ENCODE peak calls at places on chromosomes 1 and 21, in nine cellular contexts. One of them, this sample, is unnamed.

GRCh38 chr21:44867999-44868700 is 5.3 kb downstream of the PTTG1IP start:
- DNase-seq in GM23338: no peak
- DNase-seq in hepatocyte: no peak
- DNase-seq in MM.1S: no peak
- DNase-seq in HCT116: no peak
- DNase-seq in GM23248: no peak
- DNase-seq in SK-N-SH: no peak
- DNase-seq in OCI-LY7: no peak
- DNase-seq in Karpas-422: no peak
- DNase-seq in this sample: no peak

GRCh38 chr1:168728452-168729404 is at the start of gene DPT:
- DNase-seq in GM23338: no peak
- DNase-seq in hepatocyte: peak; percentile 35
- DNase-seq in MM.1S: no peak
- DNase-seq in SK-N-SH: peak; percentile 44
- DNase-seq in HCT116: no peak
- DNase-seq in GM23248: peak; percentile 90
- DNase-seq in OCI-LY7: no peak
- DNase-seq in Karpas-422: no peak
- DNase-seq in this sample: no peak

GRCh38 chr1:109249654-109250401 is 489 bp downstream of the CELSR2 start:
- DNase-seq in hepatocyte: no peak
- DNase-seq in HCT116: no peak
- DNase-seq in GM23248: peak; percentile 45
- DNase-seq in SK-N-SH: peak; percentile 83
- DNase-seq in Karpas-422: no peak
- DNase-seq in OCI-LY7: no peak
- DNase-seq in MM.1S: no peak
- DNase-seq in GM23338: peak; percentile 51
- DNase-seq in this sample: no peak

GRCh38 chr1:168782731-168783130 is 53.7 kb upstream of the DPT start:
- DNase-seq in GM23338: no peak
- DNase-seq in MM.1S: no peak
- DNase-seq in GM23248: no peak
- DNase-seq in hepatocyte: no peak
- DNase-seq in Karpas-422: no peak
- DNase-seq in OCI-LY7: no peak
- DNase-seq in HCT116: no peak
- DNase-seq in SK-N-SH: no peak
- DNase-seq in this sample: no peak

GRCh38 chr1:176575991-176576390 is 113.0 kb downstream of the PAPPA2 start:
- DNase-seq in Karpas-422: no peak
- DNase-seq in SK-N-SH: no peak
- DNase-seq in MM.1S: no peak
- DNase-seq in OCI-LY7: no peak
- DNase-seq in GM23248: peak; percentile 40
- DNase-seq in hepatocyte: no peak
- DNase-seq in HCT116: no peak
- DNase-seq in GM23338: no peak
- DNase-seq in this sample: no peak

GRCh38 chr1:192474080-192474683 is 101.4 kb upstream of the RGS1 start:
- DNase-seq in SK-N-SH: peak; percentile 27
- DNase-seq in OCI-LY7: peak; percentile 64
- DNase-seq in HCT116: no peak
- DNase-seq in GM23338: peak; percentile 71
- DNase-seq in hepatocyte: peak; percentile 69
- DNase-seq in GM23248: peak; percentile 79
- DNase-seq in MM.1S: peak; percentile 67
- DNase-seq in Karpas-422: peak; percentile 84
- DNase-seq in this sample: peak; percentile 60

GRCh38 chr1:203462878-203463277 is 12.7 kb upstream of the PRELP start:
- DNase-seq in GM23248: peak; percentile 93
- DNase-seq in Karpas-422: no peak
- DNase-seq in GM23338: no peak
- DNase-seq in OCI-LY7: no peak
- DNase-seq in SK-N-SH: no peak
- DNase-seq in MM.1S: no peak
- DNase-seq in HCT116: no peak
- DNase-seq in hepatocyte: no peak
- DNase-seq in this sample: peak; percentile 56

GRCh38 chr1:51344276-51344601 is 13.9 kb upstream of the TTC39A start:
- DNase-seq in GM23338: no peak
- DNase-seq in OCI-LY7: no peak
- DNase-seq in GM23248: no peak
- DNase-seq in hepatocyte: no peak
- DNase-seq in HCT116: no peak
- DNase-seq in SK-N-SH: no peak
- DNase-seq in MM.1S: no peak
- DNase-seq in Karpas-422: no peak
- DNase-seq in this sample: no peak

GRCh38 chr1:21659099-21659923 is 9.8 kb downstream of the RAP1GAP start:
- DNase-seq in MM.1S: peak; percentile 59
- DNase-seq in GM23338: peak; percentile 85
- DNase-seq in OCI-LY7: peak; percentile 65
- DNase-seq in GM23248: peak; percentile 73
- DNase-seq in SK-N-SH: peak; percentile 96
- DNase-seq in Karpas-422: peak; percentile 92
- DNase-seq in hepatocyte: peak; percentile 91
- DNase-seq in HCT116: peak; percentile 51
- DNase-seq in this sample: peak; percentile 69

GRCh38 chr21:28783641-28784185 is 209.0 kb downstream of the LTN1 start:
- DNase-seq in MM.1S: no peak
- DNase-seq in HCT116: no peak
- DNase-seq in OCI-LY7: no peak
- DNase-seq in hepatocyte: no peak
- DNase-seq in SK-N-SH: no peak
- DNase-seq in GM23248: no peak
- DNase-seq in Karpas-422: no peak
- DNase-seq in GM23338: no peak
- DNase-seq in this sample: no peak

GRCh38 chr1:77533660-77534295 is 148.7 kb downstream of the ZZZ3 start:
- DNase-seq in GM23248: peak; percentile 79
- DNase-seq in HCT116: peak; percentile 43
- DNase-seq in SK-N-SH: peak; percentile 81
- DNase-seq in hepatocyte: peak; percentile 71
- DNase-seq in Karpas-422: peak; percentile 78
- DNase-seq in GM23338: peak; percentile 82
- DNase-seq in MM.1S: peak; percentile 41
- DNase-seq in OCI-LY7: peak; percentile 62
- DNase-seq in this sample: peak; percentile 65

GRCh38 chr1:39490596-39491145 is 765 bp upstream of the BMP8A start:
- DNase-seq in GM23338: peak; percentile 62
- DNase-seq in Karpas-422: no peak
- DNase-seq in hepatocyte: no peak
- DNase-seq in GM23248: peak; percentile 15
- DNase-seq in SK-N-SH: no peak
- DNase-seq in HCT116: no peak
- DNase-seq in OCI-LY7: no peak
- DNase-seq in MM.1S: peak; percentile 73
- DNase-seq in this sample: no peak

GRCh38 chr1:28329395-28330153 is 734 bp downstream of the MED18 start:
- DNase-seq in Karpas-422: peak; percentile 63
- DNase-seq in SK-N-SH: peak; percentile 28
- DNase-seq in HCT116: no peak
- DNase-seq in hepatocyte: peak; percentile 41
- DNase-seq in MM.1S: peak; percentile 35
- DNase-seq in GM23338: peak; percentile 76
- DNase-seq in GM23248: peak; percentile 67
- DNase-seq in OCI-LY7: peak; percentile 60
- DNase-seq in this sample: peak; percentile 17

GRCh38 chr1:22788298-22788697 is 77.7 kb downstream of the EPHB2 start:
- DNase-seq in HCT116: no peak
- DNase-seq in Karpas-422: no peak
- DNase-seq in MM.1S: no peak
- DNase-seq in OCI-LY7: no peak
- DNase-seq in hepatocyte: no peak
- DNase-seq in GM23248: no peak
- DNase-seq in GM23338: no peak
- DNase-seq in SK-N-SH: peak; percentile 88
- DNase-seq in this sample: no peak

GRCh38 chr1:64861611-64862010 is 104.7 kb downstream of the JAK1 start:
- DNase-seq in HCT116: no peak
- DNase-seq in SK-N-SH: no peak
- DNase-seq in OCI-LY7: peak; percentile 48
- DNase-seq in hepatocyte: peak; percentile 63
- DNase-seq in MM.1S: peak; percentile 47
- DNase-seq in Karpas-422: no peak
- DNase-seq in GM23248: peak; percentile 35
- DNase-seq in GM23338: peak; percentile 86
- DNase-seq in this sample: peak; percentile 15

GRCh38 chr1:12621346-12622320 is 3.6 kb upstream of the DHRS3 start:
- DNase-seq in OCI-LY7: no peak
- DNase-seq in MM.1S: no peak
- DNase-seq in GM23248: no peak
- DNase-seq in HCT116: no peak
- DNase-seq in SK-N-SH: no peak
- DNase-seq in Karpas-422: no peak
- DNase-seq in GM23338: no peak
- DNase-seq in hepatocyte: peak; percentile 73
- DNase-seq in this sample: no peak

GRCh38 chr1:12619396-12620141 is 1.6 kb upstream of the DHRS3 start:
- DNase-seq in MM.1S: peak; percentile 78
- DNase-seq in OCI-LY7: peak; percentile 59
- DNase-seq in HCT116: peak; percentile 74
- DNase-seq in GM23338: peak; percentile 94
- DNase-seq in SK-N-SH: peak; percentile 88
- DNase-seq in Karpas-422: peak; percentile 87
- DNase-seq in hepatocyte: peak; percentile 94
- DNase-seq in GM23248: peak; percentile 97
- DNase-seq in this sample: peak; percentile 88

GRCh38 chr1:12620142-12620865 is 2.3 kb upstream of the DHRS3 start:
- DNase-seq in GM23338: no peak
- DNase-seq in SK-N-SH: no peak
- DNase-seq in Karpas-422: no peak
- DNase-seq in OCI-LY7: no peak
- DNase-seq in GM23248: peak; percentile 37
- DNase-seq in hepatocyte: no peak
- DNase-seq in HCT116: no peak
- DNase-seq in MM.1S: peak; percentile 30
- DNase-seq in this sample: peak; percentile 52

GRCh38 chr1:12622506-12622905 is 4.5 kb upstream of the DHRS3 start:
- DNase-seq in OCI-LY7: no peak
- DNase-seq in GM23338: no peak
- DNase-seq in hepatocyte: no peak
- DNase-seq in GM23248: no peak
- DNase-seq in Karpas-422: no peak
- DNase-seq in MM.1S: no peak
- DNase-seq in HCT116: no peak
- DNase-seq in SK-N-SH: no peak
- DNase-seq in this sample: no peak

DNA sequence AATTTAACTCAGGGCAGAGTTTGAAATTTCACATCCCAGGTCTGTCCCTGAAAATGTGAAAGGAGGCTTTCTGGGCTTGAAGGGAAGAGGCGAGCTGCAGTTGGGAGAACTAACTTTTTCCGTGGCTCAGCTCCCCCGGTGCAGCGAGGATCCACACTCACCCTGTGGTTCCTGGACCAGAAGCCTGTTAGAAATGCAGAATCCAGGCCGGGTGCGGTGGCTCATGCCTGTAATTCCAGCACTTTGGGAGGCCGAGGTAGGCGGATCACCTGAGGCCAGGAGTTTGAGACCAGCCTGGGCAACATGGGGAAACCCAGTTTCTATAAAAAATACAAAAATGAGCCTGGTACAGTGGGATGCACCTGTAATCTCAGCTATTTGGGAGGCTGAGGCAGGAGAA is 2.9 kb upstream of the DHRS3 start:
- DNase-seq in OCI-LY7: no peak
- DNase-seq in SK-N-SH: no peak
- DNase-seq in Karpas-422: no peak
- DNase-seq in MM.1S: no peak
- DNase-seq in hepatocyte: no peak
- DNase-seq in GM23338: no peak
- DNase-seq in HCT116: no peak
- DNase-seq in GM23248: no peak
- DNase-seq in this sample: no peak
- H3K4me1 ChIP-seq in OCI-LY7: no peaks in the 10 kb centered on the region
- H3K4me1 ChIP-seq in SK-N-SH: peaks cover 29% of the 10 kb centered on the region
- H3K4me1 ChIP-seq in Karpas-422: peaks cover 26% of the 10 kb centered on the region
- H3K4me1 ChIP-seq in MM.1S: peaks cover 13% of the 10 kb centered on the region
- H3K4me1 ChIP-seq in hepatocyte: peaks cover 40% of the 10 kb centered on the region
- H3K4me1 ChIP-seq in GM23338: peaks cover 18% of the 10 kb centered on the region
- H3K4me1 ChIP-seq in HCT116: peaks cover 18% of the 10 kb centered on the region
- H3K4me1 ChIP-seq in GM23248: peaks cover 15% of the 10 kb centered on the region
- H3K4me1 ChIP-seq in this sample: peaks cover 17% of the 10 kb centered on the region

DNA sequence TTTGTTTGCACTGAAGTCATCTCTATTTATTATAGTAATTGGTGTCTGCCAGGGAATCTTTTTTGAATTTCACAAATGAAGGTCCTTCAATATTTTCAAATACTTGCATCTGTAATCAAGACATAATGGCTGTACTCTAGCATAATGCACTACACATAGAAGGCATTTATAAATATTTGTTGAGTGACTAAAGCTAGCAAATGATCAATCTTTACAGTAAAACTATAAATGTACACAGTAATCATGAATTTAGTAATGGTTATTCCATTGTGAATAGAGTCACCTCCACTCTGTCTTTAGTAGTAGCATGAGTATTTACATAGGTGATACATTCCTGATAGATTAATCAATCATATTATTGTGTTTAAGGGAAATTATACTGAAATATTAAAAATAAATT is 119.6 kb downstream of the USH2A start:
- DNase-seq in hepatocyte: no peak
- DNase-seq in MM.1S: no peak
- DNase-seq in Karpas-422: no peak
- DNase-seq in OCI-LY7: no peak
- DNase-seq in GM23338: no peak
- DNase-seq in GM23248: no peak
- DNase-seq in SK-N-SH: no peak
- DNase-seq in HCT116: no peak
- DNase-seq in this sample: peak; percentile 65
- H3K9me2 ChIP-seq in hepatocyte: no peaks in the 10 kb centered on the region
- H3K9me2 ChIP-seq in MM.1S: no peaks in the 10 kb centered on the region
- H3K9me2 ChIP-seq in Karpas-422: no peaks in the 10 kb centered on the region
- H3K9me2 ChIP-seq in OCI-LY7: no peaks in the 10 kb centered on the region
- H3K9me2 ChIP-seq in GM23338: no peaks in the 10 kb centered on the region
- H3K9me2 ChIP-seq in GM23248: no peaks in the 10 kb centered on the region
- H3K9me2 ChIP-seq in SK-N-SH: no peaks in the 10 kb centered on the region
- H3K9me2 ChIP-seq in HCT116: no peaks in the 10 kb centered on the region
- H3K9me2 ChIP-seq in this sample: no peaks in the 10 kb centered on the region

GRCh38 chr1:30820249-30820648 is 62.7 kb upstream of the LAPTM5 start:
- DNase-seq in Karpas-422: no peak
- DNase-seq in MM.1S: no peak
- DNase-seq in hepatocyte: no peak
- DNase-seq in GM23338: no peak
- DNase-seq in OCI-LY7: no peak
- DNase-seq in HCT116: no peak
- DNase-seq in GM23248: no peak
- DNase-seq in SK-N-SH: no peak
- DNase-seq in this sample: no peak
- H3K4me1 ChIP-seq in Karpas-422: peaks cover 16% of the 10 kb centered on the region
- H3K4me1 ChIP-seq in MM.1S: no peaks in the 10 kb centered on the region
- H3K4me1 ChIP-seq in hepatocyte: peaks cover 37% of the 10 kb centered on the region
- H3K4me1 ChIP-seq in GM23338: peaks cover 40% of the 10 kb centered on the region
- H3K4me1 ChIP-seq in OCI-LY7: no peaks in the 10 kb centered on the region
- H3K4me1 ChIP-seq in HCT116: peaks cover 17% of the 10 kb centered on the region
- H3K4me1 ChIP-seq in GM23248: peaks cover 22% of the 10 kb centered on the region
- H3K4me1 ChIP-seq in SK-N-SH: peaks cover 30% of the 10 kb centered on the region
- H3K4me1 ChIP-seq in this sample: peaks cover 25% of the 10 kb centered on the region

DNA sequence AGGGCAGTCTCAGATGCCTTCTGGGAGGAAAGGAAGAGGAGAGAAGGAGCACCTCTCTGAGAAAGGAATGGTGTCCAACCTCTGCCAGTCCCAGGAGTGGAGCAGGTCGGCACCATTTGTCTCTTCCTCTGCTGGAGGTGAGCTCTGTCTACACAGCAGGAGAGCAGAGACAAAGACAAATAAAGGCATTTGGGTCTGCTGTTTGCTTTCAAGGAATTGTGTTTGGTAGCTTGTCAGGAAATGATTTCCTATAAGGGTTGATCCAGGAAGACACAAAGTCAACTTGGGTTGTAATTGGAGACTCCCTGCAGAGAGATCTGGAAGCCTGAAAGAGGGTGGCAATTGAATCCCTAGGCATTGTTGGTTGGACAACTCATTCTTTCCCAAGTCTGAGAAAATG is 34.5 kb upstream of the PLXNA2 start:
- DNase-seq in MM.1S: no peak
- DNase-seq in SK-N-SH: no peak
- DNase-seq in GM23248: no peak
- DNase-seq in hepatocyte: no peak
- DNase-seq in Karpas-422: no peak
- DNase-seq in OCI-LY7: no peak
- DNase-seq in GM23338: no peak
- DNase-seq in HCT116: no peak
- DNase-seq in this sample: no peak
- H3K9me2 ChIP-seq in MM.1S: no peaks in the 10 kb centered on the region
- H3K9me2 ChIP-seq in SK-N-SH: no peaks in the 10 kb centered on the region
- H3K9me2 ChIP-seq in GM23248: no peaks in the 10 kb centered on the region
- H3K9me2 ChIP-seq in hepatocyte: no peaks in the 10 kb centered on the region
- H3K9me2 ChIP-seq in Karpas-422: no peaks in the 10 kb centered on the region
- H3K9me2 ChIP-seq in OCI-LY7: no peaks in the 10 kb centered on the region
- H3K9me2 ChIP-seq in GM23338: peaks cover 3% of the 10 kb centered on the region
- H3K9me2 ChIP-seq in HCT116: no peaks in the 10 kb centered on the region
- H3K9me2 ChIP-seq in this sample: no peaks in the 10 kb centered on the region